ENCODE peak calls at places on chromosomes 13 and 19, in six cellular contexts. G is heart left ventricle, Y is mucosa of descending colon, D is psoas muscle, E is astrocyte of the spinal cord, I is endothelial cell. M is an unnamed sample.

GRCh38 chr13:76293751-76294150 is 592.5 kb downstream of the KCTD12 start:
- DNase-seq in E (no peak), I (no peak), Y (no peak), D (no peak), G (no peak), M (no peak)

GRCh38 chr19:35666251-35666913 is at the start of gene UPK1A:
- DNase-seq in D (no peak), G (no peak), Y (no peak), I (no peak), E (no peak), M (no peak)

GRCh38 chr13:52452470-52452869 is 2.0 kb upstream of the VPS36 start:
- DNase-seq in E (no peak), D (no peak), I (no peak), Y (no peak), G (no peak), M (no peak)

GRCh38 chr13:113148407-113148806 is 10.0 kb upstream of the PROZ start:
- DNase-seq in G (no peak), Y (no peak), E (no peak), I (no peak), D (no peak), M (no peak)

GRCh38 chr13:64074989-64075474 is 2659.4 kb upstream of the PCDH20 start:
- DNase-seq in Y (no peak), D (no peak), I (no peak), G (no peak), E (no peak), M (peak; percentile 46)

GRCh38 chr13:99690426-99691189 is 189.3 kb downstream of the TM9SF2 start:
- DNase-seq in Y (no peak), I (no peak), G (no peak), E (no peak), D (no peak), M (no peak)

GRCh38 chr19:6890421-6890913 is 3.1 kb downstream of the ADGRE1 start:
- DNase-seq in I (no peak), Y (no peak), G (no peak), D (no peak), E (no peak), M (no peak)

GRCh38 chr13:69579351-69579750 is 528.3 kb upstream of the ATXN8OS start:
- DNase-seq in E (peak; percentile 5), D (no peak), Y (no peak), I (no peak), G (no peak), M (no peak)

GRCh38 chr19:29532956-29533355 is 7.2 kb downstream of the VSTM2B start:
- DNase-seq in D (no peak), G (peak; percentile 12), E (no peak), Y (no peak), I (no peak), M (peak; percentile 40)

GRCh38 chr19:40610396-40611064 is 9.4 kb downstream of the LTBP4 start:
- DNase-seq in D (peak; percentile 72), E (no peak), I (no peak), Y (peak; percentile 73), G (peak; percentile 76), M (no peak)

GRCh38 chr19:31096047-31096446 is 253.2 kb downstream of the TSHZ3 start:
- DNase-seq in E (no peak), I (no peak), D (peak; percentile 18), G (peak; percentile 34), Y (no peak), M (no peak)

GRCh38 chr13:33676045-33676699 is 141.8 kb upstream of the RFC3 start:
- DNase-seq in G (no peak), I (no peak), Y (peak; percentile 49), D (no peak), E (peak; percentile 4), M (no peak)

GRCh38 chr13:82647540-82647939 is 1234.7 kb downstream of the SLITRK1 start:
- DNase-seq in Y (no peak), E (no peak), D (no peak), G (no peak), I (no peak), M (no peak)

GRCh38 chr19:18006895-18007604 is 920 bp upstream of the ARRDC2 start:
- DNase-seq in E (peak; percentile 73), D (peak; percentile 84), G (peak; percentile 80), I (peak; percentile 93), Y (peak; percentile 90), M (no peak)

GRCh38 chr13:32629313-32629712 is 43.1 kb downstream of the PDS5B start:
- DNase-seq in G (no peak), D (no peak), I (no peak), E (no peak), Y (no peak), M (no peak)

GRCh38 chr19:17423429-17424208 is 3.8 kb downstream of the MVB12A start:
- DNase-seq in Y (no peak), D (no peak), G (no peak), E (no peak), I (no peak), M (no peak)

GRCh38 chr13:19181021-19181620 is 503 bp downstream of the TUBA3C start:
- DNase-seq in E (no peak), G (no peak), Y (no peak), D (no peak), I (no peak), M (no peak)

GRCh38 chr19:742540-743075 is 8.3 kb upstream of the MISP start:
- DNase-seq in I (no peak), E (no peak), Y (no peak), D (no peak), G (no peak), M (no peak)

GRCh38 chr19:39078436-39079200 is 5.5 kb upstream of the ACP7 start:
- DNase-seq in G (no peak), I (no peak), Y (no peak), E (peak; percentile 97), D (no peak), M (no peak)

GRCh38 chr19:20077791-20078463 is at the start of gene ZNF90:
- DNase-seq in Y (peak; percentile 88), D (peak; percentile 89), G (peak; percentile 96), E (peak; percentile 96), I (peak; percentile 87), M (peak; percentile 95)

GRCh38 chr19:39568604-39569003 is 28.6 kb upstream of the EID2 start:
- DNase-seq in I (no peak), E (no peak), D (no peak), Y (no peak), G (no peak), M (no peak)

GRCh38 chr19:57709616-57710015 is 612 bp upstream of the ZNF154 start:
- DNase-seq in I (peak; percentile 11), Y (no peak), E (no peak), D (no peak), G (no peak), M (no peak)

GRCh38 chr13:113860579-113861432 is 3.1 kb downstream of the GAS6 start:
- DNase-seq in E (no peak), D (no peak), I (no peak), G (no peak), Y (peak; percentile 86), M (no peak)

GRCh38 chr13:79593611-79594275 is 112.8 kb downstream of the NDFIP2 start:
- DNase-seq in Y (no peak), G (no peak), D (no peak), I (no peak), E (peak; percentile 76), M (no peak)

GRCh38 chr13:95535243-95535642 is 17.3 kb upstream of the CLDN10 start:
- DNase-seq in E (peak; percentile 81), Y (no peak), I (no peak), G (no peak), D (no peak), M (no peak)

GRCh38 chr19:5191091-5191490 is 149.5 kb downstream of the PTPRS start:
- DNase-seq in I (no peak), D (no peak), E (no peak), G (no peak), Y (no peak), M (no peak)

GRCh38 chr19:33416307-33417215 is 43.1 kb downstream of the CEBPG start:
- DNase-seq in D (peak; percentile 54), I (peak; percentile 86), E (peak; percentile 65), Y (peak; percentile 83), G (peak; percentile 54), M (no peak)

GRCh38 chr13:37306778-37307544 is 201.5 kb upstream of the CSNK1A1L start:
- DNase-seq in G (peak; percentile 14), Y (no peak), E (peak; percentile 98), D (no peak), I (no peak), M (no peak)

GRCh38 chr13:79648191-79648590 is 167.2 kb downstream of the NDFIP2 start:
- DNase-seq in G (no peak), D (no peak), E (no peak), Y (no peak), I (no peak), M (no peak)

GRCh38 chr19:6071103-6071485 is 39.2 kb downstream of the RFX2 start:
- DNase-seq in E (peak; percentile 40), G (no peak), I (no peak), D (no peak), Y (no peak), M (peak; percentile 3)

DNA sequence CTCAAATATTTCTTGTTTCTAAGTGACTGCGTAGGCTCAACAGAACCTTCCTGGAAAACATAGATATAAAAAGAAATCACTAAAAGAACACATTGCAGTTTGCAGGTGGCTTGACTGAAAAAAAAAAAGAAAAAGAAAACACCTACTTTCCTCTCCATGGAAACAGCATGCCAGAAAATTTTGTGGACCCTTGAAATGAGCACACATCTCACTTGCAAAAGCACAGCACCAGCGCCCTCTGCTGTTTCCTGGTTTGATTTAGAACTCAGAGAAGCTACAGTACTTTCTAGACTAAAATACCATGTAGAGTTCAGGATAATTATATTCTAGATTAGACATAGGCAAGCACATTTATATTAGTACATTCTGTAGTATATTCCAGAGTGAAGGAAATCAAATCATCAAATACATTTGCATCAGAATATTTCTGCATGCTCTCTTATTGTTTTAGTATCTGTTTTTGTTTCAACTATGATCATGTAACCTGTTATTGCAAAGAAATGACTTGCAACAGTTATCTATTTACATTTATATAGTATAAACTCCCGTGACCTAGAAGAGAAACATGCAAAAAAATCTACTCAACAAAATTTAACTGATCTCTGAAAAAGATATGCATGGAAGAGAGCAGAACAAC is 22.3 kb upstream of the XPO4 start:
- DNase-seq in G (peak; percentile 70), E (peak; percentile 86), Y (peak; percentile 96), D (peak; percentile 65), I (peak; percentile 86), M (no peak)
- TF ChIP-seq CTCF in G (peak; percentile 78), E (peak; percentile 81), Y (peak; percentile 60), D (peak; percentile 82), I (peak; percentile 63), M (peak; percentile 97)

GRCh38 chr19:48813123-48813911 is 2.5 kb upstream of the BCAT2 start:
- DNase-seq in E (no peak), D (no peak), I (no peak), G (no peak), Y (no peak), M (no peak)
- TF ChIP-seq CTCF in E (no peak), D (no peak), I (peak; percentile 17), G (peak; percentile 7), Y (no peak), M (peak; percentile 49)

GRCh38 chr19:55132453-55133129 is 15.2 kb upstream of the PPP1R12C start:
- DNase-seq in Y (no peak), I (no peak), G (no peak), E (no peak), D (no peak), M (no peak)
- TF ChIP-seq CTCF in Y (no peak), I (no peak), G (no peak), E (no peak), D (no peak), M (peak; percentile 29)

DNA sequence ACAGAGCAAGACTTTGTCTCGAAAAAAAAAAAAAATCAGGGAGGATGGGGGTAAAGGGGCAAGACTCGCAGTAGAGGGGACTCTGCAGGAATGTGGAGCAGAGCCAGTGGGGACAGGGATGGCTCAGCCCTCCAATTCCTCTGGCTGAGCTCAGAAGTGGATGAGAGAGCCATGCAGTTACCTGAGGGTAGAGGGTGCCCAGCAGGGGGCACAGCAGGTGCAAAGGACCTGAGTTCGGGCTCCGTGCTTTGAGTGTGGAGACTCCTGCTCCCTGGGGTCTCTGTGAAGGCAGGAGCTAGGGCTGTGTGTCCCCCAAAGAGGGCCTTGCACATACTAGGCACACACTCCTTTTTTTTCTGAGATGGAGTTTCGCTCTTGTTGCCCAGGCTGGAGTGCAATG is 7.7 kb downstream of the DOCK6 start:
- DNase-seq in Y (peak; percentile 40), G (no peak), D (no peak), E (no peak), I (no peak), M (no peak)
- TF ChIP-seq CTCF in Y (no peak), G (no peak), D (no peak), E (no peak), I (no peak), M (peak; percentile 34)

M was measured in chondrocyte.